ENCODE peak calls at places on chromosome 16, in eight cellular contexts. C is breast epithelium, O is T-helper 1 cell, Y is testis, P is stomach, M is GM23338, D is GDM1, Q is putamen. B is an unnamed sample.

GRCh38 chr16:87169509-87169985 is 147.6 kb downstream of the C16orf95 start:
- DNase-seq in C (no peak), O (no peak), Y (no peak), P (no peak), M (no peak), D (no peak), Q (no peak), B (no peak)

GRCh38 chr16:73095142-73095791 is 47.3 kb upstream of the ZFHX3 start:
- DNase-seq in C (no peak), O (no peak), Y (no peak), P (no peak), M (no peak), D (no peak), Q (no peak), B (no peak)

GRCh38 chr16:15847621-15848175 is 9.1 kb downstream of the MYH11 start:
- DNase-seq in C (no peak), O (no peak), Y (no peak), P (no peak), M (no peak), D (no peak), Q (no peak), B (no peak)

GRCh38 chr16:14097182-14097951 is 26.2 kb downstream of the MRTFB start:
- DNase-seq in C (peak; percentile 56), O (no peak), Y (no peak), P (peak; percentile 63), M (no peak), D (no peak), Q (no peak), B (no peak)

GRCh38 chr16:3022208-3022696 is 1.5 kb downstream of the HCFC1R1 start:
- DNase-seq in C (peak; percentile 96), O (peak; percentile 48), Y (peak; percentile 93), P (peak; percentile 91), M (peak; percentile 91), D (no peak), Q (peak; percentile 74), B (no peak)

GRCh38 chr16:77896357-77896972 is 108.1 kb downstream of the VAT1L start:
- DNase-seq in C (no peak), O (no peak), Y (no peak), P (no peak), M (no peak), D (no peak), Q (peak; percentile 39), B (no peak)

GRCh38 chr16:81473561-81473960 is 29.0 kb downstream of the CMIP start:
- DNase-seq in C (no peak), O (no peak), Y (no peak), P (no peak), M (no peak), D (no peak), Q (no peak), B (no peak)

GRCh38 chr16:31714899-31715504 is 158.6 kb upstream of the ZNF267 start:
- DNase-seq in C (no peak), O (no peak), Y (no peak), P (no peak), M (no peak), D (no peak), Q (no peak), B (no peak)

GRCh38 chr16:57892041-57892440 is 78.9 kb downstream of the CNGB1 start:
- DNase-seq in C (no peak), O (no peak), Y (no peak), P (no peak), M (no peak), D (no peak), Q (no peak), B (no peak)

GRCh38 chr16:49857423-49858181 is 1.7 kb upstream of the ZNF423 start:
- DNase-seq in C (no peak), O (no peak), Y (peak; percentile 75), P (peak; percentile 56), M (peak; percentile 91), D (peak; percentile 9), Q (no peak), B (peak; percentile 89)

GRCh38 chr16:17744903-17745581 is 274.3 kb upstream of the XYLT1 start:
- DNase-seq in C (peak; percentile 38), O (no peak), Y (no peak), P (no peak), M (peak; percentile 82), D (no peak), Q (no peak), B (no peak)

GRCh38 chr16:55302635-55303034 is 21.4 kb upstream of the IRX6 start:
- DNase-seq in C (no peak), O (no peak), Y (no peak), P (no peak), M (peak; percentile 51), D (no peak), Q (no peak), B (no peak)

GRCh38 chr16:70432304-70432799 is 6.5 kb downstream of the ST3GAL2 start:
- DNase-seq in C (no peak), O (no peak), Y (no peak), P (no peak), M (no peak), D (no peak), Q (no peak), B (no peak)

GRCh38 chr16:19705843-19706242 is 12.2 kb downstream of the KNOP1 start:
- DNase-seq in C (no peak), O (no peak), Y (no peak), P (no peak), M (no peak), D (no peak), Q (no peak), B (no peak)

GRCh38 chr16:27154573-27155521 is 48.5 kb upstream of the KDM8 start:
- DNase-seq in C (no peak), O (peak; percentile 16), Y (peak; percentile 83), P (peak; percentile 57), M (peak; percentile 88), D (peak; percentile 33), Q (peak; percentile 8), B (peak; percentile 1)

GRCh38 chr16:87636741-87637140 is 34.4 kb downstream of the JPH3 start:
- DNase-seq in C (no peak), O (no peak), Y (no peak), P (no peak), M (no peak), D (no peak), Q (no peak), B (no peak)